ENCODE peak calls at places on chromosomes 4 and X, in six cellular contexts. I, J, Q, K, C and L are unnamed samples.
A peak's percentile ranks its signal among the peaks of the same experiment; 100 is the strongest.

GRCh38 chrX:103343105-103343504 is 13.1 kb downstream of the TCEAL7 start:
- DNase-seq in C (peak; percentile 30), J (no peak), I (peak; percentile 43), K (no peak), Q (no peak), L (no peak)

GRCh38 chr4:169823685-169824084 is 65.9 kb upstream of the HPF1 start:
- DNase-seq in J (peak; percentile 65), K (no peak), I (peak; percentile 25), C (no peak), Q (no peak), L (no peak)

GRCh38 chr4:30866444-30866843 is 146.3 kb downstream of the PCDH7 start:
- DNase-seq in I (no peak), K (no peak), C (no peak), J (no peak), Q (no peak), L (no peak)

GRCh38 chr4:185018834-185019450 is 652 bp downstream of the HELT start:
- DNase-seq in Q (no peak), K (no peak), J (no peak), C (no peak), I (no peak), L (no peak)

GRCh38 chr4:74397748-74398426 is 32.9 kb downstream of the EREG start:
- DNase-seq in J (no peak), I (no peak), K (no peak), C (no peak), Q (no peak), L (no peak)

GRCh38 chr4:72326692-72327632 is 242.1 kb downstream of the ADAMTS3 start:
- DNase-seq in J (no peak), C (no peak), K (no peak), Q (no peak), I (no peak), L (no peak)

GRCh38 chr4:6834867-6835266 is 52.3 kb downstream of the KIAA0232 start:
- DNase-seq in Q (no peak), K (no peak), I (no peak), J (no peak), C (no peak), L (no peak)

GRCh38 chr4:80045831-80046230 is 27.2 kb downstream of the ANTXR2 start:
- DNase-seq in Q (no peak), J (no peak), I (no peak), C (no peak), K (no peak), L (no peak)

GRCh38 chr4:173231916-173232315 is 63.3 kb downstream of the GALNT7 start:
- DNase-seq in C (no peak), Q (no peak), J (no peak), I (no peak), K (no peak), L (no peak)

GRCh38 chr4:162157241-162157640 is 6.6 kb downstream of the FSTL5 start:
- DNase-seq in C (no peak), K (no peak), J (no peak), I (no peak), Q (no peak), L (no peak)

GRCh38 chr4:138897818-138898226 is 117.8 kb upstream of the NOCT start:
- DNase-seq in J (no peak), C (no peak), Q (no peak), K (no peak), I (no peak), L (no peak)

GRCh38 chrX:39760930-39761329 is 336.8 kb downstream of the BCOR start:
- DNase-seq in K (no peak), Q (no peak), I (no peak), C (no peak), J (no peak), L (no peak)